ENCODE peak calls at places on chromosome 11, in eight cellular contexts. A is ovary, W is H1, S is fibroblast of villous mesenchyme, I is SK-N-SH, H is transverse colon, B is body of pancreas, T is GM23338. L is an unnamed sample.

GRCh38 chr11:76074178-76075112 is 131.9 kb downstream of the WNT11 start:
- DNase-seq in A (no peak), W (no peak), S (peak; percentile 17), I (no peak), H (no peak), B (no peak), T (no peak), L (no peak)

GRCh38 chr11:413120-414081 is 1.4 kb downstream of the SIGIRR start:
- DNase-seq in A (no peak), W (no peak), S (no peak), I (no peak), H (peak; percentile 9), B (no peak), T (no peak), L (no peak)

GRCh38 chr11:129425214-129425613 is 49.6 kb downstream of the BARX2 start:
- DNase-seq in A (no peak), W (no peak), S (no peak), I (no peak), H (no peak), B (no peak), T (no peak), L (no peak)

GRCh38 chr11:78800089-78800690 is 225.5 kb upstream of the NARS2 start:
- DNase-seq in A (no peak), W (no peak), S (no peak), I (no peak), H (no peak), B (no peak), T (no peak), L (no peak)

GRCh38 chr11:28910926-28911325 is 802.7 kb downstream of the METTL15 start:
- DNase-seq in A (no peak), W (no peak), S (no peak), I (no peak), H (no peak), B (no peak), T (no peak), L (no peak)

GRCh38 chr11:65180877-65181568 is 705 bp upstream of the CAPN1 start:
- DNase-seq in A (peak; percentile 68), W (no peak), S (peak; percentile 74), I (peak; percentile 96), H (peak; percentile 73), B (peak; percentile 73), T (peak; percentile 89), L (peak; percentile 32)

GRCh38 chr11:43130616-43131015 is 181.2 kb upstream of the API5 start:
- DNase-seq in A (no peak), W (no peak), S (no peak), I (peak; percentile 34), H (no peak), B (no peak), T (peak; percentile 19), L (no peak)

GRCh38 chr11:1918436-1919315 is 827 bp upstream of the TNNT3 start:
- DNase-seq in A (no peak), W (no peak), S (no peak), I (peak; percentile 38), H (no peak), B (no peak), T (no peak), L (no peak)

GRCh38 chr11:2582436-2582931 is 117.3 kb downstream of the KCNQ1OT1 start:
- DNase-seq in A (peak; percentile 13), W (no peak), S (no peak), I (peak; percentile 81), H (no peak), B (peak; percentile 10), T (no peak), L (no peak)

GRCh38 chr11:84398017-84398626 is 1112.0 kb upstream of the CCDC90B start:
- DNase-seq in A (no peak), W (no peak), S (peak; percentile 0), I (peak; percentile 28), H (no peak), B (no peak), T (peak; percentile 56), L (no peak)

GRCh38 chr11:95024958-95025357 is at the start of gene KDM4E:
- DNase-seq in A (no peak), W (no peak), S (no peak), I (no peak), H (no peak), B (no peak), T (no peak), L (no peak)

GRCh38 chr11:2547806-2548205 is 103.0 kb downstream of the KCNQ1 start:
- DNase-seq in A (no peak), W (no peak), S (no peak), I (no peak), H (peak; percentile 5), B (peak; percentile 7), T (no peak), L (no peak)

GRCh38 chr11:126816655-126817054 is 183.9 kb downstream of the KIRREL3 start:
- DNase-seq in A (no peak), W (no peak), S (no peak), I (no peak), H (no peak), B (no peak), T (no peak), L (no peak)

GRCh38 chr11:122045181-122045586 is 70.8 kb downstream of the BLID start:
- DNase-seq in A (no peak), W (no peak), S (peak; percentile 81), I (no peak), H (no peak), B (no peak), T (no peak), L (no peak)

GRCh38 chr11:125426818-125427528 is 69.1 kb downstream of the FEZ1 start:
- DNase-seq in A (no peak), W (no peak), S (no peak), I (no peak), H (no peak), B (no peak), T (no peak), L (no peak)

GRCh38 chr11:11467278-11467677 is 114.2 kb upstream of the CSNK2A3 start:
- DNase-seq in A (no peak), W (no peak), S (no peak), I (peak; percentile 76), H (peak; percentile 50), B (no peak), T (no peak), L (no peak)

GRCh38 chr11:131852757-131853156 is 482.3 kb downstream of the NTM start:
- DNase-seq in A (no peak), W (no peak), S (no peak), I (no peak), H (no peak), B (no peak), T (no peak), L (no peak)
- TF ChIP-seq CTCF in A (no peak), W (no peak), S (no peak), I (no peak), H (no peak), B (no peak), T (no peak), L (no peak)

GRCh38 chr11:32435511-32435946 is at the start of gene WT1:
- DNase-seq in A (peak; percentile 91), W (no peak), S (peak; percentile 77), I (peak; percentile 31), H (no peak), B (no peak), T (peak; percentile 86), L (no peak)

GRCh38 chr11:32434116-32434386 is 1.3 kb downstream of the WT1 start:
- DNase-seq in A (no peak), W (no peak), S (no peak), I (no peak), H (no peak), B (no peak), T (no peak), L (no peak)

GRCh38 chr11:32435152-32435480 is 223 bp downstream of the WT1 start:
- DNase-seq in A (no peak), W (no peak), S (no peak), I (no peak), H (no peak), B (no peak), T (peak; percentile 45), L (no peak)

GRCh38 chr11:32433249-32434115 is 1.9 kb downstream of the WT1 start:
- DNase-seq in A (peak; percentile 51), W (no peak), S (no peak), I (no peak), H (no peak), B (no peak), T (peak; percentile 54), L (no peak)

DNA sequence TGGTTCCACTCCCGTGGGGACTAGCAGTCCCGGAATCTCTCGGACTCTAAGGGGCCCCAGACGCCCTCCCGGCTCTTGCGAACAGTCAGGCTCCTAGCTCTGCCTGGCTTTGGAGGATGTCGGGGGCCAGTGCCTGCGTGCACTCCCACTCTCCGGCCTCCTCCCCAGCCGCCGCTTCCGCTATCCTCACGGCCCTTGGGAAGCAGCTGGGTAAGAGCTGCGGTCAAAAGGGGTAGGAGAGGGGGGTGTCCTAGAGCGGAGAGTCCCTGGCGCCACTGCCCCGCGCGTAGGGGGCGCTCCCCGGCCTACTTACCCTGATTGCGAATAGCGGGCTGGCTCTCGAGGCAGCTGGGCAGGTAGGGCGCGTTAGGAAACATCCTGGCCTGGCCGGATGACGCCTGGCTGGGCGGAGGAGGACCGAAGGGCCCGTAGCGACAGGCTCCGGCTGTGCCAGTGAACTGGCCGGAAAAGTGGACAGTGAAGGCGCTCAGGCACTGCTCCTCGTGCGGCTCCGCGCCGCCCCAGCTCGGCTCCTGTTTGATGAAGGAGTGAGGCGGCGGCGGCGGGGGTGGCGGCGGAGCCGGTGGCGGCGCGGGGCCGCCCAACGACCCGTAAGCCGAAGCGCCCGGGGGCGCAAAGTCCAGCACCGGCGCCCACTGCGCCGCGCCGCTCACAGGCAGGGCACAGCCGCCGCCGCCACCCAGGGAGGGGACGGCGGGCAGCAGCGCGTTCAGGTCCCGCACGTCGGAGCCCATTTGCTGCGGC is 770 bp downstream of the WT1 start:
- DNase-seq in A (peak; percentile 74), W (no peak), S (no peak), I (peak; percentile 26), H (no peak), B (no peak), T (peak; percentile 69), L (no peak)
- TF ChIP-seq CTCF in A (peak; percentile 7), W (peak; percentile 35), S (no peak), I (no peak), H (no peak), B (no peak), T (no peak), L (no peak)

GRCh38 chr11:33658195-33658900 is 42.3 kb downstream of the C11orf91 start:
- DNase-seq in A (no peak), W (no peak), S (no peak), I (no peak), H (no peak), B (no peak), T (peak; percentile 24), L (no peak)
- TF ChIP-seq CTCF in A (no peak), W (peak; percentile 31), S (no peak), I (no peak), H (no peak), B (no peak), T (peak; percentile 12), L (no peak)

DNA sequence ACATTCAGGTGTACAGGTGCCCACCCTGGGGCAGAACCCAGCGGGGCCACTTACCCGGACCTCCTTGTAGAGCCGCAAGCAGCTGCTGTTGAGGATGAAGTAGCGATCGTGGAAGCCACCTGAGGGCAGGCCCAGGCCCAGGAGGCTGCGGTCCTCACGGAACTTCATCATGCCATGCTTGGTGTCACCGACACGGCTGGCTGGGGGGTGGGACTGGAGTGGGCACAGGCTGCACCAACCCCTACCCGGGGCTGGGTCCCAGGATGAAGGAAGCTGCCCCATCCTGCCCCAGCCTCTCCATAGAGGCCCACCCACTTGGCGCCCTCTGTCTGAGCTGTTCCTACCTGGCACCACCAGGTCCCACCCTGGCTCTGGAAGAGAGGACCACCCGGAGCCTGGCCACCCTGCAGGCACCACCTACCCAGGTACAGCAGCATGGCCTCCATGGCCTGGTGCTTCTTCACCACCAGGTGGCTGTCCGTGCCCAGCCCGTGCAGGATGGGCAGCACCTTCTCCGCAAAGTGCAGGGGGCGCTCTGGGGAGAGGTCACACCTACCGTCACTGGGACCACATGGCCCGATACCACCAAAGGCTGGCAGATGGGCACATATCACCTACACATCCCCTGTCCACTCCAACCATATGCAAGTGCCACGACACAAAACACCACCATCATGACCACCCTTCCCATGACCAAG is 19.2 kb upstream of the PDE2A start:
- DNase-seq in A (no peak), W (no peak), S (no peak), I (no peak), H (no peak), B (no peak), T (peak; percentile 40), L (no peak)
- TF ChIP-seq CTCF in A (no peak), W (peak; percentile 90), S (no peak), I (no peak), H (no peak), B (no peak), T (peak; percentile 41), L (no peak)

L was measured in D721Med.